ENCODE peak calls at places on chromosomes 16 and 17, in four cellular contexts. One of them, this sample, is unnamed.
A peak's percentile ranks its signal among the peaks of the same experiment; 100 is the strongest.

GRCh38 chr16:1491327-1491726 is 1.8 kb upstream of the TELO2 start:
- DNase-seq in K562: no peak
- DNase-seq in CD8-positive, alpha-beta memory T cell: no peak
- DNase-seq in stomach: no peak
- DNase-seq in this sample: no peak

GRCh38 chr16:14365200-14365851 is 264.7 kb downstream of the PARN start:
- DNase-seq in K562: no peak
- DNase-seq in CD8-positive, alpha-beta memory T cell: no peak
- DNase-seq in stomach: no peak
- DNase-seq in this sample: no peak

GRCh38 chr17:1384881-1385280 is 15.1 kb downstream of the YWHAE start:
- DNase-seq in K562: no peak
- DNase-seq in CD8-positive, alpha-beta memory T cell: no peak
- DNase-seq in stomach: no peak
- DNase-seq in this sample: no peak

GRCh38 chr16:4976079-4976478 is 17.9 kb downstream of the SEC14L5 start:
- DNase-seq in K562: no peak
- DNase-seq in CD8-positive, alpha-beta memory T cell: no peak
- DNase-seq in stomach: no peak
- DNase-seq in this sample: no peak

GRCh38 chr17:45703348-45703747 is 80.8 kb upstream of the CRHR1 start:
- DNase-seq in K562: no peak
- DNase-seq in CD8-positive, alpha-beta memory T cell: no peak
- DNase-seq in stomach: no peak
- DNase-seq in this sample: no peak

GRCh38 chr17:78325076-78325712 is 34.7 kb downstream of the SOCS3 start:
- DNase-seq in K562: no peak
- DNase-seq in CD8-positive, alpha-beta memory T cell: no peak
- DNase-seq in stomach: no peak
- DNase-seq in this sample: no peak

GRCh38 chr17:38584350-38584925 is 21.3 kb downstream of the SRCIN1 start:
- DNase-seq in K562: peak; percentile 86
- DNase-seq in CD8-positive, alpha-beta memory T cell: peak; percentile 49
- DNase-seq in stomach: peak; percentile 79
- DNase-seq in this sample: no peak

GRCh38 chr16:79618712-79619050 is 18.1 kb upstream of the MAF start:
- DNase-seq in K562: no peak
- DNase-seq in CD8-positive, alpha-beta memory T cell: no peak
- DNase-seq in stomach: no peak
- DNase-seq in this sample: no peak

GRCh38 chr16:3508736-3509135 is 7.9 kb downstream of the CLUAP1 start:
- DNase-seq in K562: no peak
- DNase-seq in CD8-positive, alpha-beta memory T cell: no peak
- DNase-seq in stomach: no peak
- DNase-seq in this sample: no peak

GRCh38 chr17:69361156-69361555 is 34.2 kb upstream of the ABCA5 start:
- DNase-seq in K562: no peak
- DNase-seq in CD8-positive, alpha-beta memory T cell: no peak
- DNase-seq in stomach: no peak
- DNase-seq in this sample: no peak

GRCh38 chr16:85525464-85526117 is 87.5 kb upstream of the GSE1 start:
- DNase-seq in K562: no peak
- DNase-seq in CD8-positive, alpha-beta memory T cell: no peak
- DNase-seq in stomach: no peak
- DNase-seq in this sample: no peak

GRCh38 chr17:68660302-68660701 is 59.1 kb upstream of the FAM20A start:
- DNase-seq in K562: no peak
- DNase-seq in CD8-positive, alpha-beta memory T cell: no peak
- DNase-seq in stomach: no peak
- DNase-seq in this sample: no peak

GRCh38 chr16:15586716-15587115 is 56.2 kb downstream of the MARF1 start:
- DNase-seq in K562: no peak
- DNase-seq in CD8-positive, alpha-beta memory T cell: no peak
- DNase-seq in stomach: no peak
- DNase-seq in this sample: no peak

GRCh38 chr17:61149862-61150362 is 249.7 kb upstream of the TBX2 start:
- DNase-seq in K562: no peak
- DNase-seq in CD8-positive, alpha-beta memory T cell: no peak
- DNase-seq in stomach: no peak
- DNase-seq in this sample: no peak

GRCh38 chr16:28125592-28125991 is 62.1 kb upstream of the GSG1L start:
- DNase-seq in K562: no peak
- DNase-seq in CD8-positive, alpha-beta memory T cell: no peak
- DNase-seq in stomach: no peak
- DNase-seq in this sample: no peak

GRCh38 chr17:65366102-65366844 is 195.2 kb downstream of the AXIN2 start:
- DNase-seq in K562: no peak
- DNase-seq in CD8-positive, alpha-beta memory T cell: no peak
- DNase-seq in stomach: no peak
- DNase-seq in this sample: no peak

GRCh38 chr17:73551756-73552155 is 92.5 kb downstream of the SDK2 start:
- DNase-seq in K562: no peak
- DNase-seq in CD8-positive, alpha-beta memory T cell: no peak
- DNase-seq in stomach: no peak
- DNase-seq in this sample: no peak

GRCh38 chr16:17555176-17555575 is 84.4 kb upstream of the XYLT1 start:
- DNase-seq in K562: no peak
- DNase-seq in CD8-positive, alpha-beta memory T cell: no peak
- DNase-seq in stomach: no peak
- DNase-seq in this sample: no peak

GRCh38 chr17:731943-732787 is at the start of gene TLCD3A:
- DNase-seq in K562: peak; percentile 85
- DNase-seq in CD8-positive, alpha-beta memory T cell: peak; percentile 57
- DNase-seq in stomach: peak; percentile 87
- DNase-seq in this sample: no peak

GRCh38 chr17:53629188-53629587 is 193.5 kb upstream of the KIF2B start:
- DNase-seq in K562: no peak
- DNase-seq in CD8-positive, alpha-beta memory T cell: no peak
- DNase-seq in stomach: no peak
- DNase-seq in this sample: no peak

DNA sequence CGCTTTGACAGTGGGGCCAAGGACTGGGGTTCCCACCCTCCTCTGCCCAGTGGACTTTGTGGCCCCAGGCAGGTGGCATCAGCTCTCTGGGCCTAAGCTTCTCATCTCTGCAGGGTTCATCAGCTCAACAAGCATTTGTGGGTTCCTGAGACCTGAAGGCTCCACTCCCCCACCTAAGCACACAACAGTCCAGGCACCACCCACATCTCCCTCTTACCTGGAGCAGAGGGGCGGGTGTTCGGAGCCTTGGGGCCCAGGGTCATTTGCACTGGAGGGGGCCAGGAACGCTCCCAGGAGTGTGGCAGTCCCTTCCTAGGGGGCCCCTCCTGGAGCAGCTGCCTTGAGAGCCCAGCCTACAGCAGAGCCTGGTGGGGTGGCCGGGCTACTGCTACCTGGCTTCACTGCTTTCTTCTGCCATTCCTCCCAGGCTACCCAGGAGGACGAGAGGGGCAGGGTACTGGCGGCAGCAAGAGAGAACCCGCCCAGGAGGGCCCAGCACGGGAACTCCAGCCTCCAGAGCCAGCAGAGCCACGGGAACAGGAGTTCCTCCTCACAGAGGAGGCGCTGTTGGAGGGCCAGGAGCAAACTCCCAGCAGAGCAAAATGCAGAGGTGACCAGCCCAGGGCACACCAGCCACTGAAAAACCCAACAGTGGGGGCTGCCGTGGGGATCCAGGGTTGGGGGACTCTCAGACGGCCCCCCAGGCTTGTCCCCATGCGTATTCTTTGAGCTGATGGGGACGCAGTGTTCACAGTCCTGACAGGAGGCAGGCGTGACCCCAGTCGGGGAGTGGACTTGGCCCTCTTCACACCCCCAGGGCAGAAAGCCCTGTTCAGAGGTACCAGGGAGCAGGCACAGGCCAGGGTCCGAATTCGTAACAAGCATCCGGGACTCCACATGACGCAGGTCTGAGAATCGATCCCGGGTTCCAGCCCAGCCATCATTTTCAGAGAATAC is 35.1 kb upstream of the SLC38A10 start:
- DNase-seq in K562: no peak
- DNase-seq in CD8-positive, alpha-beta memory T cell: no peak
- DNase-seq in stomach: no peak
- DNase-seq in this sample: no peak
- H3K4me1 ChIP-seq in K562: peaks cover 76% of the 10 kb centered on the region
- H3K4me1 ChIP-seq in CD8-positive, alpha-beta memory T cell: no peaks in the 10 kb centered on the region
- H3K4me1 ChIP-seq in stomach: peaks cover 38% of the 10 kb centered on the region
- H3K4me1 ChIP-seq in this sample: peaks cover 7% of the 10 kb centered on the region

DNA sequence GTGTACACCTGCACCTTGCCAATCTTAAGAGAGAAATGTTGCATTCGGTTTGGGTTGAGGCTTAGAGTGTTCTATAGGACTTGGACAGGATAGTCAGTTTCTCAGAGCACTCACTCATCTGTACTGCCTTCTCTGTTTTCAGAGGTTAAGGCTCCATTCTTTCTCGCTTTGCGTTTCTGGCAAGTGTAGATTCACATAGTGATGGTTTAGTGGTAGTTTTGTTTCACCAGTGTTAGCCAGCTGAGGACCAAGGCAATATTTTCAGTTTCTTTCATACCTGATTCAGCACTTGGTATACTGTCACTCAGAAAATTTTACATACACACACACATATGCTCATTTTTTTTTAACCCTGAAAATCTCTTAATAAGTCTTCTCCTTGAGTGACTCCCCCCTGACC is 1.3 kb downstream of the ATXN1L start:
- DNase-seq in K562: no peak
- DNase-seq in CD8-positive, alpha-beta memory T cell: no peak
- DNase-seq in stomach: no peak
- DNase-seq in this sample: no peak
- H3K27ac ChIP-seq in K562: no peak overlapping the region
- H3K27ac ChIP-seq in CD8-positive, alpha-beta memory T cell: peak overlapping the region; percentile 90
- H3K27ac ChIP-seq in stomach: peak overlapping the region; percentile 90
- H3K27ac ChIP-seq in this sample: no peak overlapping the region

DNA sequence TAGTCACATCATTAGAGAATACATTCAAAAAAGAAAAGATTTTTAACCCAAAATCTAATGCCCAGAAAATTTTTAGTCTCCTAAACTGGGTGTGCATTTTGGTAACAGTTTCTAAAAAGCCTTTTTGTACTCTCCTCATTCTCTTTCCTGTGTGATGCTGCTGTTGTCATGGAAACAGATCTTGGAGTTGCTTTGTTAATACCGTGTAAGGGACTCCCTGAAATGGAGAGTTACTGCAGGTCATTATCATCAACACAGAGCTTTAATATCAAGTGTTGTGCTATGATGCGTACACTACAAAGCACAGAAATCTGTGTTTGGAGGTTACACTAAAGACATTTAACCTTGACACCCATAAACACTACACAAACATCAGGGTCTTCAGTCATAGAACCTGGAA is 216.3 kb downstream of the PRKCA start:
- DNase-seq in K562: no peak
- DNase-seq in CD8-positive, alpha-beta memory T cell: no peak
- DNase-seq in stomach: no peak
- DNase-seq in this sample: no peak
- H3K4me1 ChIP-seq in K562: no peaks in the 10 kb centered on the region
- H3K4me1 ChIP-seq in CD8-positive, alpha-beta memory T cell: no peaks in the 10 kb centered on the region
- H3K4me1 ChIP-seq in stomach: no peaks in the 10 kb centered on the region
- H3K4me1 ChIP-seq in this sample: no peaks in the 10 kb centered on the region

GRCh38 chr17:6104956-6105355 is 34.8 kb downstream of the WSCD1 start:
- DNase-seq in K562: no peak
- DNase-seq in CD8-positive, alpha-beta memory T cell: no peak
- DNase-seq in stomach: no peak
- DNase-seq in this sample: no peak
- H3K27ac ChIP-seq in K562: no peak overlapping the region
- H3K27ac ChIP-seq in CD8-positive, alpha-beta memory T cell: no peak overlapping the region
- H3K27ac ChIP-seq in stomach: no peak overlapping the region
- H3K27ac ChIP-seq in this sample: no peak overlapping the region

GRCh38 chr17:80717661-80718060 is 173.0 kb downstream of the RPTOR start:
- DNase-seq in K562: no peak
- DNase-seq in CD8-positive, alpha-beta memory T cell: no peak
- DNase-seq in stomach: no peak
- DNase-seq in this sample: no peak
- H3K4me1 ChIP-seq in K562: peaks cover 8% of the 10 kb centered on the region
- H3K4me1 ChIP-seq in CD8-positive, alpha-beta memory T cell: peaks cover 18% of the 10 kb centered on the region
- H3K4me1 ChIP-seq in stomach: no peaks in the 10 kb centered on the region
- H3K4me1 ChIP-seq in this sample: no peaks in the 10 kb centered on the region

GRCh38 chr16:57303021-57303909 is 18.8 kb upstream of the PLLP start:
- DNase-seq in K562: no peak
- DNase-seq in CD8-positive, alpha-beta memory T cell: no peak
- DNase-seq in stomach: no peak
- DNase-seq in this sample: peak; percentile 62

GRCh38 chr16:57299009-57299718 is 14.7 kb upstream of the PLLP start:
- DNase-seq in K562: peak; percentile 44
- DNase-seq in CD8-positive, alpha-beta memory T cell: no peak
- DNase-seq in stomach: peak; percentile 40
- DNase-seq in this sample: no peak

GRCh38 chr16:57299719-57300386 is 15.4 kb upstream of the PLLP start:
- DNase-seq in K562: peak; percentile 84
- DNase-seq in CD8-positive, alpha-beta memory T cell: peak; percentile 76
- DNase-seq in stomach: peak; percentile 83
- DNase-seq in this sample: peak; percentile 73

GRCh38 chr16:57300387-57301125 is 16.1 kb upstream of the PLLP start:
- DNase-seq in K562: peak; percentile 96
- DNase-seq in CD8-positive, alpha-beta memory T cell: peak; percentile 97
- DNase-seq in stomach: peak; percentile 99
- DNase-seq in this sample: peak; percentile 100

DNA sequence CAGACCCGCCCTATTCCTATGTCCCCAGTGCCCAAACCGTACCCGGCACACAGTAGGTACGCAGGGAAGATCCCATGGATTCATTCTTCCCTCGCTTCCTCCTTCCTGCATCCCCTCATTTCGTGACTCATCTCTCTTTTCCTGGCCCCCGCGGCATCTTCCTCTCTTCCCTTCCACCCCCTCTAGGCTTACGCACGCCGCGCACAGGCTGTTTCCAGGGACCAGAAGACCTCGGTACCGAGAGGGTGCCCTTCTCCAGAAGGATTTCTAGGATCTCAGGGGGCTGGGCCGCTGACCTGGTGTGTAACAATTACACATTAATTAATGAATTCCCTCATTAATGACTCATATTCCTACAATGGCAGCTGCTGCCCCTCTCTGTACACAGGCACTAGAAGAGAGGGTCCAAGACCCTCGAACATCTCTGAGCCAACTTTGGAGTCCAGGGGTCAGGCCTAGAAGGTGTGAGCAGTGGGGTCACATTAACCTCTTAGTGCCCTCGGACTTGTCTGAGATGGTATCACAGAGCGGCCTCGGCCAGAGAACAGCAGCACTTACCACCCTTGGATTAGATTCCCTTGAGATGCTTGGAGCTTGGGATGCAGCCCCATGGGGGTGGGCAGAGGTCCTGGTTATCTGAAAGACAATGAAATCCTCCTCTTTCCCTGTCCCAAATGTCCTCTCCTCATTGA is 16.8 kb upstream of the PLLP start:
- DNase-seq in K562: no peak
- DNase-seq in CD8-positive, alpha-beta memory T cell: no peak
- DNase-seq in stomach: no peak
- DNase-seq in this sample: no peak
- H3K27ac ChIP-seq in K562: no peak overlapping the region
- H3K27ac ChIP-seq in CD8-positive, alpha-beta memory T cell: no peak overlapping the region
- H3K27ac ChIP-seq in stomach: peak overlapping the region; percentile 93
- H3K27ac ChIP-seq in this sample: peak overlapping the region; percentile 39

DNA sequence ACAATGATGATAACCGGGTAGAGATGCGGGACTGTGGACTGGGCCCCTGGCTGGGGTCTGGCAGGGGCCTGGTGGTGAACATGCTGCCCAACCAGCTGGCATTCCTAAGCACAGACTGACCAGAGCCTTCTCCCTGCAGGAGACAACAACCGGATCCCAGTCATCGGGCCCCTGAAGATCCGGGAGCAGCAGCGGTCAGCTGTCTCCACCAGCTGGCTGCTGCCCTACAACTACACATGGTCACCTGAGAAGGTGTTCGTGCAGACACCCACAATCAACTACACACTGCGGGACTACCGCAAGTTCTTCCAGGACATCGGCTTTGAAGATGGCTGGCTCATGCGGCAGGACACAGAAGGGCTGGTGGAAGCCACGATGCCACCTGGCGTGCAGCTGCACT is 5.3 kb upstream of the SLC7A6 start:
- DNase-seq in K562: no peak
- DNase-seq in CD8-positive, alpha-beta memory T cell: no peak
- DNase-seq in stomach: no peak
- DNase-seq in this sample: no peak
- H3K4me1 ChIP-seq in K562: peaks cover 13% of the 10 kb centered on the region
- H3K4me1 ChIP-seq in CD8-positive, alpha-beta memory T cell: peaks cover 14% of the 10 kb centered on the region
- H3K4me1 ChIP-seq in stomach: peaks cover 13% of the 10 kb centered on the region
- H3K4me1 ChIP-seq in this sample: peaks cover 23% of the 10 kb centered on the region

This sample was measured in ascending aorta.